ENCODE peak calls at places on chromosomes 13 and 19, in nine cellular contexts. Z is DND-41, I is sigmoid colon, A is cardiac muscle cell, J is ovary, Q is brain microvascular endothelial cell, U is left ventricle myocardium inferior, G is RWPE1, H is right atrium auricular region. Y is an unnamed sample.

GRCh38 chr19:43711751-43712355 is 4.0 kb upstream of the IRGC start:
- DNase-seq in Z (no peak), I (no peak), A (no peak), J (no peak), Q (no peak), U (no peak), G (no peak), H (no peak), Y (no peak)

GRCh38 chr13:73894995-73895571 is 239.1 kb downstream of the KLF12 start:
- DNase-seq in Z (no peak), I (no peak), A (no peak), J (no peak), Q (no peak), U (no peak), G (no peak), H (no peak), Y (no peak)

GRCh38 chr19:45076029-45076850 is at the start of gene ZNF296:
- DNase-seq in Z (no peak), I (peak), A (peak), J (peak), Q (no peak), U (peak), G (peak), H (peak), Y (peak)

GRCh38 chr13:28052945-28053344 is 47.4 kb downstream of the FLT3 start:
- DNase-seq in Z (no peak), I (no peak), A (no peak), J (no peak), Q (no peak), U (no peak), G (no peak), H (no peak), Y (no peak)

GRCh38 chr13:110616103-110617101 is 1.1 kb downstream of the NAXD start:
- DNase-seq in Z (peak), I (no peak), A (peak), J (peak), Q (peak), U (no peak), G (peak), H (no peak), Y (peak)

GRCh38 chr13:73913043-73913740 is 221.0 kb downstream of the KLF12 start:
- DNase-seq in Z (no peak), I (no peak), A (peak), J (no peak), Q (peak), U (no peak), G (no peak), H (no peak), Y (no peak)

GRCh38 chr13:60229708-60230272 is 66.1 kb upstream of the DIAPH3 start:
- DNase-seq in Z (no peak), I (no peak), A (peak), J (no peak), Q (no peak), U (no peak), G (no peak), H (no peak), Y (no peak)

GRCh38 chr19:50835785-50836542 is 2.6 kb upstream of the KLK15 start:
- DNase-seq in Z (no peak), I (peak), A (peak), J (peak), Q (peak), U (peak), G (peak), H (no peak), Y (peak)

GRCh38 chr13:28531195-28531955 is 36.4 kb upstream of the FLT1 start:
- DNase-seq in Z (no peak), I (no peak), A (peak), J (peak), Q (peak), U (peak), G (no peak), H (peak), Y (peak)

GRCh38 chr13:111256946-111257345 is 63.5 kb upstream of the TEX29 start:
- DNase-seq in Z (no peak), I (no peak), A (no peak), J (no peak), Q (no peak), U (no peak), G (no peak), H (no peak), Y (no peak)

GRCh38 chr19:49408816-49409440 is 14.3 kb downstream of the PTH2 start:
- DNase-seq in Z (no peak), I (no peak), A (no peak), J (no peak), Q (no peak), U (no peak), G (no peak), H (no peak), Y (no peak)

GRCh38 chr19:49413348-49413747 is 9.9 kb downstream of the PTH2 start:
- DNase-seq in Z (no peak), I (no peak), A (peak), J (no peak), Q (no peak), U (no peak), G (no peak), H (no peak), Y (no peak)

GRCh38 chr19:49414256-49414655 is 9.0 kb downstream of the PTH2 start:
- DNase-seq in Z (no peak), I (no peak), A (no peak), J (no peak), Q (no peak), U (no peak), G (no peak), H (no peak), Y (no peak)

GRCh38 chr19:49409441-49410029 is 13.7 kb downstream of the PTH2 start:
- DNase-seq in Z (peak), I (no peak), A (no peak), J (no peak), Q (no peak), U (no peak), G (no peak), H (no peak), Y (no peak)

DNA sequence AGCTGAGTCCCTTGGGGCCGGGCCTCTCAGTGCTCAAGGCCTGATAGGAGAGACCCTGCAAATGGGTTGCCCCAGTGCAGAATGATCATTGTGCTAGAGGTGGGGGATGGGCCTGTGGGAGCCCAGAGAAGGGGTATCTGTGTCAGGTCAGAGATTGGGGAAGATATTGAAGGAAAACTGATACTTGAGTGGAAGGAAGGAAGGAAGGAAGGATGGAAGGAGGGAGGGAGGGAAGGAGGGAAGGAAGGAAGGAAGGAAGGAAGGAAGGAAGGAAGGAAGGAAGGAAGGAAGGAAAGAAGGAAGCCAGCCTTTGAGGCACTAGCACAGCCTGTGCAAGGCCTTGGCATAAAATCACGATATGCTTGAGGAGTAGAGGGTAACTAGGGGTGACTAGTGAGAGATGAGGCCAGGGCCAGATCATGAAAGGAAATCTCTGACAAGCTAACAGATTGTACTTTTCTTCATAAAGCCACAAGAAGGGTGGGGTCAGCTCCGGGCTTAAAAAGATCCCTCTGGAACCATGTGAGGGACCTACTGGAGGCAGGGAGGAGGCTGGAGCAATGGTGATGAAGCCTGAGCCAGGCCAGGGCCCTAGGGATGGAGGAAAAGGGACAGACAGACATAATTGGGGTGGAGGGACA is 11.4 kb downstream of the PTH2 start:
- DNase-seq in Z (no peak), I (no peak), A (no peak), J (no peak), Q (no peak), U (no peak), G (no peak), H (no peak), Y (no peak)
- H3K27ac ChIP-seq in Z (no peak), I (no peak), A (no peak), J (no peak), Q (no peak), U (no peak), G (no peak), H (no peak), Y (no peak)

GRCh38 chr19:35084078-35084762 is 31.4 kb upstream of the FXYD3 start:
- DNase-seq in Z (no peak), I (no peak), A (no peak), J (no peak), Q (no peak), U (no peak), G (no peak), H (no peak), Y (no peak)
- H3K27ac ChIP-seq in Z (no peak), I (no peak), A (no peak), J (no peak), Q (no peak), U (no peak), G (no peak), H (no peak), Y (no peak)

DNA sequence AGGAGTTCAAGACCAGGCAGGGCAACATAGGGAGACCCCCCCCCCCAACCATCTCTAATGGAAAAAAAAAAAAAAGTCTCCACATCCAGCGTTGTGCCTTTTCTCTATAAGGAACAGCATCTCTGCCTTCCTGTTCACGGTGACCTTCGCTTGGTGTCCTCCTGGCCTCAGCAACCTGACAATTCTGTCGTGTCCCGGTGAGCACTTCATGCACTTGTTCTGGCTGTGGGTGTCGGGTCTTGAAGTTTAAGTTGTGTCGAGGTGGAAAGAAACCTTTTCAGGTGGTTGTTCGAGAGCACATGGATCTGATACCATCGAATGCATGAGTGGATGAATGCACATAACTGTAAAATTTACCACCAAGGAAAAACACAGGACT is 594 bp downstream of the ZNF559 start:
- DNase-seq in Z (no peak), I (no peak), A (no peak), J (no peak), Q (no peak), U (no peak), G (peak), H (no peak), Y (no peak)
- H3K27ac ChIP-seq in Z (peak), I (peak), A (peak), J (peak), Q (peak), U (peak), G (peak), H (peak), Y (no peak)

GRCh38 chr19:18109363-18109730 is 11.8 kb downstream of the MAST3 start:
- DNase-seq in Z (no peak), I (no peak), A (no peak), J (no peak), Q (no peak), U (no peak), G (no peak), H (no peak), Y (no peak)
- H3K27ac ChIP-seq in Z (no peak), I (peak), A (no peak), J (no peak), Q (no peak), U (peak), G (peak), H (no peak), Y (no peak)

Y was measured in aorta.